ENCODE peak calls at places on chromosomes 12 and 14, in four cellular contexts. X is astrocyte of the cerebellum, L is astrocyte, W is NB4. R is an unnamed sample.

GRCh38 chr12:110555509-110556406 is 27.4 kb downstream of the PPTC7 start:
- DNase-seq in W (peak; percentile 50), L (peak; percentile 82), X (no peak), R (peak; percentile 65)

GRCh38 chr12:121753844-121754264 is 39.6 kb downstream of the RHOF start:
- DNase-seq in X (no peak), L (no peak), W (no peak), R (no peak)

GRCh38 chr14:81273521-81273920 is 52.8 kb upstream of the GTF2A1 start:
- DNase-seq in X (no peak), L (no peak), W (no peak), R (no peak)

GRCh38 chr14:54106802-54107377 is 150.3 kb upstream of the BMP4 start:
- DNase-seq in W (no peak), X (no peak), L (peak; percentile 40), R (no peak)

GRCh38 chr12:115135800-115136211 is 451.8 kb upstream of the TBX3 start:
- DNase-seq in L (peak; percentile 45), W (no peak), X (no peak), R (peak; percentile 36)

GRCh38 chr12:65936529-65936911 is 112.2 kb downstream of the HMGA2 start:
- DNase-seq in W (no peak), X (no peak), L (no peak), R (no peak)

GRCh38 chr12:39483042-39483441 is 40.1 kb upstream of the KIF21A start:
- DNase-seq in L (no peak), X (no peak), W (no peak), R (no peak)

GRCh38 chr14:95597784-95598204 is 62.9 kb downstream of the GLRX5 start:
- DNase-seq in L (peak; percentile 14), X (no peak), W (no peak), R (peak; percentile 9)

GRCh38 chr12:2765052-2765451 is 29.7 kb upstream of the FKBP4 start:
- DNase-seq in W (no peak), L (no peak), X (no peak), R (no peak)

GRCh38 chr12:12909995-12910391 is 18.6 kb downstream of the GPRC5A start:
- DNase-seq in X (no peak), W (peak; percentile 47), L (no peak), R (no peak)

GRCh38 chr12:46260153-46260912 is 8.5 kb downstream of the SLC38A1 start:
- DNase-seq in X (peak; percentile 33), W (no peak), L (peak; percentile 58), R (no peak)

GRCh38 chr14:79395061-79395460 is 816.2 kb downstream of the DIO2 start:
- DNase-seq in L (peak; percentile 56), W (no peak), X (no peak), R (no peak)

GRCh38 chr14:95291859-95292542 is 27.7 kb downstream of the CLMN start:
- DNase-seq in L (peak; percentile 20), W (peak; percentile 30), X (peak; percentile 26), R (peak; percentile 3)

GRCh38 chr12:118033902-118034301 is 17.4 kb downstream of the RFC5 start:
- DNase-seq in X (no peak), L (no peak), W (no peak), R (no peak)

GRCh38 chr12:61757831-61758505 is 502.2 kb upstream of the USP15 start:
- DNase-seq in L (no peak), W (no peak), X (no peak), R (no peak)

GRCh38 chr14:105817971-105818711 is 291.8 kb downstream of the TMEM121 start:
- DNase-seq in L (no peak), W (no peak), X (no peak), R (no peak)

GRCh38 chr12:60830381-60830780 is 1234.6 kb downstream of the SLC16A7 start:
- DNase-seq in X (no peak), W (no peak), L (no peak), R (no peak)

GRCh38 chr12:50147281-50147680 is 19.9 kb downstream of the CERS5 start:
- DNase-seq in W (no peak), L (no peak), X (no peak), R (no peak)

GRCh38 chr12:63967358-63967757 is 122.9 kb downstream of the SRGAP1 start:
- DNase-seq in X (peak; percentile 46), W (no peak), L (peak; percentile 72), R (no peak)

GRCh38 chr12:52836042-52836466 is 1.9 kb upstream of the KRT79 start:
- DNase-seq in L (peak; percentile 79), W (peak; percentile 91), X (no peak), R (no peak)

GRCh38 chr12:115817399-115817798 is 460.1 kb downstream of the MED13L start:
- DNase-seq in L (no peak), W (no peak), X (no peak), R (peak; percentile 16)

GRCh38 chr12:104750061-104750460 is 208.0 kb downstream of the SLC41A2 start:
- DNase-seq in L (peak; percentile 78), W (peak; percentile 93), X (peak; percentile 66), R (peak; percentile 27)

GRCh38 chr12:52669426-52669825 is 10.8 kb downstream of the KRT1 start:
- DNase-seq in X (no peak), W (no peak), L (no peak), R (no peak)

GRCh38 chr12:106138279-106138645 is 492 bp downstream of the NUAK1 start:
- DNase-seq in W (peak; percentile 20), X (no peak), L (no peak), R (no peak)

GRCh38 chr14:98909251-98909944 is 362.6 kb downstream of the BCL11B start:
- DNase-seq in W (peak; percentile 32), X (peak; percentile 66), L (peak; percentile 72), R (no peak)

GRCh38 chr14:32472512-32473472 is 143.7 kb downstream of the AKAP6 start:
- DNase-seq in L (peak; percentile 74), W (no peak), X (peak; percentile 47), R (peak; percentile 59)

GRCh38 chr14:68195126-68195525 is 375.5 kb downstream of the RAD51B start:
- DNase-seq in L (no peak), W (no peak), X (no peak), R (no peak)

GRCh38 chr14:28760431-28760996 is 6.1 kb upstream of the FOXG1 start:
- DNase-seq in W (no peak), X (no peak), L (no peak), R (no peak)

GRCh38 chr12:49809369-49810158 is 18.6 kb downstream of the NCKAP5L start:
- DNase-seq in X (no peak), W (peak; percentile 66), L (peak; percentile 10), R (no peak)

GRCh38 chr12:103928736-103929050 is 1.5 kb upstream of the HSP90B1 start:
- DNase-seq in W (peak; percentile 82), X (no peak), L (no peak), R (no peak)

GRCh38 chr14:104383931-104384775 is 195.4 kb upstream of the C14orf180 start:
- DNase-seq in W (no peak), L (no peak), X (no peak), R (no peak)

GRCh38 chr14:65333926-65334687 is 78.4 kb upstream of the FUT8 start:
- DNase-seq in L (peak; percentile 74), W (no peak), X (peak; percentile 64), R (peak; percentile 95)

GRCh38 chr12:44019118-44019517 is 183.2 kb downstream of the TMEM117 start:
- DNase-seq in L (no peak), X (no peak), W (no peak), R (no peak)

GRCh38 chr12:130954544-130954831 is 781 bp downstream of the ADGRD1 start:
- DNase-seq in L (no peak), W (no peak), X (no peak), R (no peak)

GRCh38 chr12:19003987-19004619 is 125.4 kb upstream of the PLEKHA5 start:
- DNase-seq in W (no peak), X (no peak), L (no peak), R (no peak)

GRCh38 chr14:38623661-38624060 is 367.8 kb upstream of the CLEC14A start:
- DNase-seq in W (no peak), L (no peak), X (no peak), R (no peak)
- H3K4me3 ChIP-seq in W (no peak overlapping the region), L (no peak overlapping the region), X (no peak overlapping the region), R (no peak overlapping the region)

DNA sequence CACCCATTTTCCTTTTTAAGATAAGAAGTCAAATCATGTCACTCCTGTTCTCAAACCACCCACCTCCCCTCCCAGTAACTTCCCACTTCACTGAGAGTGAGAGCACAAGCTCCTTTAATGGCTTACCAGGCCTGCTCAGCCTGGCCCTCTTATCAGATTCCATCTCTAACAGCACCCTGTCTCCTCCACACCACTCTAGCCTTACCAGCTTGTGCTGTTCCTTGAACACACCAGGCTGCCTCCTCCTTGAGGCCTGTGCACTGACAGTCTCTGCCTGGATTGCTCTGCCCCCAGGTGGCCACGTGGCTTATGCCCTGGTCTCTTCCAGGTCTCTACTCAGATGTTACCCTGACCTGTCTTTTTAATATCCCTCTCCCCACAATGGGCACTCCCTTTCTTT is 40.1 kb upstream of the EVL start:
- DNase-seq in W (peak; percentile 86), X (no peak), L (no peak), R (no peak)
- TF ChIP-seq CTCF in W (peak; percentile 51), X (peak; percentile 19), L (peak; percentile 12), R (peak; percentile 44)

GRCh38 chr12:1529228-1529861 is 65.0 kb downstream of the FBXL14 start:
- DNase-seq in L (no peak), X (no peak), W (no peak), R (no peak)

GRCh38 chr12:1531160-1531653 is 63.2 kb downstream of the FBXL14 start:
- DNase-seq in X (no peak), W (no peak), L (no peak), R (no peak)

GRCh38 chr12:1530592-1531159 is 63.7 kb downstream of the FBXL14 start:
- DNase-seq in X (no peak), W (no peak), L (no peak), R (no peak)

GRCh38 chr12:1528791-1529190 is 65.6 kb downstream of the FBXL14 start:
- DNase-seq in W (no peak), L (no peak), X (no peak), R (no peak)

GRCh38 chr12:1529862-1530591 is 64.4 kb downstream of the FBXL14 start:
- DNase-seq in X (no peak), L (no peak), W (no peak), R (no peak)
- H3K4me3 ChIP-seq in X (peak overlapping the region; percentile 51), L (peak overlapping the region; percentile 46), W (no peak overlapping the region), R (peak overlapping the region; percentile 46)

GRCh38 chr14:50943943-50944646 is at the start of gene PYGL:
- DNase-seq in W (peak; percentile 88), L (peak; percentile 52), X (no peak), R (no peak)
- TF ChIP-seq CTCF in W (no peak), L (no peak), X (no peak), R (no peak)

GRCh38 chr14:61719344-61720301 is 24.3 kb downstream of the HIF1A start:
- DNase-seq in L (no peak), X (no peak), W (no peak), R (no peak)

GRCh38 chr14:61718039-61718438 is 22.7 kb downstream of the HIF1A start:
- DNase-seq in X (no peak), L (no peak), W (no peak), R (no peak)

GRCh38 chr14:61716956-61717355 is 21.6 kb downstream of the HIF1A start:
- DNase-seq in W (no peak), L (no peak), X (no peak), R (no peak)

GRCh38 chr14:61724133-61724532 is 28.8 kb downstream of the HIF1A start:
- DNase-seq in X (no peak), L (no peak), W (no peak), R (no peak)

DNA sequence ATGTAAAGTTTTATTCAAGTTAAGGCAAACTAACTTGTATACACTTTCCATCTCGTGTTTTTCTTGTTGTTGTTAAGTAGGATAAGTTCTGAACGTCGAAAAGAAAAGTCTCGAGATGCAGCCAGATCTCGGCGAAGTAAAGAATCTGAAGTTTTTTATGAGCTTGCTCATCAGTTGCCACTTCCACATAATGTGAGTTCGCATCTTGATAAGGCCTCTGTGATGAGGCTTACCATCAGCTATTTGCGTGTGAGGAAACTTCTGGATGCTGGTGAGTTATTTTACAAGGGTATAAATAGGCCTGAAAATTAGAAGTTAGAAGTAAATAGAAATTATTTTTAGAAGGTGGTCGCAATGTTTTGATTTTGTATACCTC is 25.0 kb downstream of the HIF1A start:
- DNase-seq in L (peak; percentile 39), W (no peak), X (no peak), R (no peak)
- H3K4me3 ChIP-seq in L (no peak overlapping the region), W (no peak overlapping the region), X (no peak overlapping the region), R (no peak overlapping the region)